ENCODE peak calls at places on chromosome 16, in eight cellular contexts. One of them, this sample, is unnamed. For H3K9me3, the result is how much of the 10 kb centered on the place peaks cover.

GRCh38 chr16:56298948-56299602 is 107.8 kb downstream of the GNAO1 start:
- DNase-seq in prostate gland: no peak
- DNase-seq in left ventricle myocardium inferior: peak
- DNase-seq in A549: no peak
- DNase-seq in heart right ventricle: no peak
- DNase-seq in right cardiac atrium: peak
- DNase-seq in CD4-positive, CD25-positive, alpha-beta regulatory T cell: no peak
- DNase-seq in PC-3: no peak
- DNase-seq in this sample: no peak

GRCh38 chr16:27754788-27755690 is 205.1 kb downstream of the KATNIP start:
- DNase-seq in prostate gland: no peak
- DNase-seq in left ventricle myocardium inferior: no peak
- DNase-seq in A549: no peak
- DNase-seq in heart right ventricle: no peak
- DNase-seq in right cardiac atrium: no peak
- DNase-seq in CD4-positive, CD25-positive, alpha-beta regulatory T cell: no peak
- DNase-seq in PC-3: no peak
- DNase-seq in this sample: no peak

GRCh38 chr16:88377961-88378360 is 4.8 kb upstream of the ZNF469 start:
- DNase-seq in prostate gland: no peak
- DNase-seq in left ventricle myocardium inferior: peak
- DNase-seq in A549: no peak
- DNase-seq in heart right ventricle: no peak
- DNase-seq in right cardiac atrium: peak
- DNase-seq in CD4-positive, CD25-positive, alpha-beta regulatory T cell: no peak
- DNase-seq in PC-3: no peak
- DNase-seq in this sample: no peak

GRCh38 chr16:56643080-56643778 is 4.8 kb downstream of the MT1A start:
- DNase-seq in prostate gland: peak
- DNase-seq in left ventricle myocardium inferior: peak
- DNase-seq in A549: peak
- DNase-seq in heart right ventricle: peak
- DNase-seq in right cardiac atrium: peak
- DNase-seq in CD4-positive, CD25-positive, alpha-beta regulatory T cell: peak
- DNase-seq in PC-3: peak
- DNase-seq in this sample: peak

GRCh38 chr16:50675686-50676610 is 5.2 kb downstream of the SNX20 start:
- DNase-seq in prostate gland: peak
- DNase-seq in left ventricle myocardium inferior: no peak
- DNase-seq in A549: no peak
- DNase-seq in heart right ventricle: no peak
- DNase-seq in right cardiac atrium: no peak
- DNase-seq in CD4-positive, CD25-positive, alpha-beta regulatory T cell: no peak
- DNase-seq in PC-3: no peak
- DNase-seq in this sample: no peak

GRCh38 chr16:50478021-50478772 is 70.0 kb upstream of the NKD1 start:
- DNase-seq in prostate gland: no peak
- DNase-seq in left ventricle myocardium inferior: no peak
- DNase-seq in A549: no peak
- DNase-seq in heart right ventricle: no peak
- DNase-seq in right cardiac atrium: no peak
- DNase-seq in CD4-positive, CD25-positive, alpha-beta regulatory T cell: no peak
- DNase-seq in PC-3: no peak
- DNase-seq in this sample: no peak

GRCh38 chr16:89534147-89534788 is 26.1 kb downstream of the SPG7 start:
- DNase-seq in prostate gland: no peak
- DNase-seq in left ventricle myocardium inferior: no peak
- DNase-seq in A549: no peak
- DNase-seq in heart right ventricle: no peak
- DNase-seq in right cardiac atrium: no peak
- DNase-seq in CD4-positive, CD25-positive, alpha-beta regulatory T cell: no peak
- DNase-seq in PC-3: no peak
- DNase-seq in this sample: no peak

GRCh38 chr16:68200120-68200783 is 35.7 kb downstream of the ESRP2 start:
- DNase-seq in prostate gland: no peak
- DNase-seq in left ventricle myocardium inferior: no peak
- DNase-seq in A549: peak
- DNase-seq in heart right ventricle: no peak
- DNase-seq in right cardiac atrium: no peak
- DNase-seq in CD4-positive, CD25-positive, alpha-beta regulatory T cell: no peak
- DNase-seq in PC-3: peak
- DNase-seq in this sample: no peak

GRCh38 chr16:52114414-52114813 is 432.5 kb downstream of the TOX3 start:
- DNase-seq in prostate gland: no peak
- DNase-seq in left ventricle myocardium inferior: no peak
- DNase-seq in A549: peak
- DNase-seq in heart right ventricle: no peak
- DNase-seq in right cardiac atrium: no peak
- DNase-seq in CD4-positive, CD25-positive, alpha-beta regulatory T cell: no peak
- DNase-seq in PC-3: no peak
- DNase-seq in this sample: no peak

GRCh38 chr16:4275861-4276260 is 3.0 kb upstream of the TFAP4 start:
- DNase-seq in prostate gland: no peak
- DNase-seq in left ventricle myocardium inferior: no peak
- DNase-seq in A549: no peak
- DNase-seq in heart right ventricle: no peak
- DNase-seq in right cardiac atrium: no peak
- DNase-seq in CD4-positive, CD25-positive, alpha-beta regulatory T cell: no peak
- DNase-seq in PC-3: no peak
- DNase-seq in this sample: no peak

DNA sequence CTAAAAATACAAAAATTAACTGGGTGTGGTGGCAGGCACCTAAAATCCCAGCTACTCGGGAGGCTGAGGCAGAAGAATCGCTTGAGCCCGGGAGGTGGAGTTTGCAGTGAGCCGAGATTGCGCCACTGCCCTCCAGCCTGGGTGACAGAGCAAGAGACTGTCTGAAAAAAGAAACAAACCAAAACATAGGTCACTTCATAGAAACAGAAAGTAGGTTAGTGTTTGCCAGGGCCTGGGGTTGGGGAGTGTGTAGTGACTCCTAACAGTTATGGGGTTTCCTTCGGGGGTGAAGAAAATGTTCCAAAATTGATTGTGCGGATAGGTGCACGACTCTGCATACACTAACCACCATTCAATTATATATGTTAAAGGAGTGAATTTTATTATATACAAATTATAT is 59.2 kb downstream of the ATP2C2 start:
- DNase-seq in prostate gland: no peak
- DNase-seq in left ventricle myocardium inferior: no peak
- DNase-seq in A549: no peak
- DNase-seq in heart right ventricle: no peak
- DNase-seq in right cardiac atrium: no peak
- DNase-seq in CD4-positive, CD25-positive, alpha-beta regulatory T cell: no peak
- DNase-seq in PC-3: no peak
- DNase-seq in this sample: no peak
- H3K9me3 ChIP-seq in prostate gland: under half
- H3K9me3 ChIP-seq in left ventricle myocardium inferior: under half
- H3K9me3 ChIP-seq in A549: under half
- H3K9me3 ChIP-seq in heart right ventricle: under half
- H3K9me3 ChIP-seq in right cardiac atrium: under half
- H3K9me3 ChIP-seq in CD4-positive, CD25-positive, alpha-beta regulatory T cell: under half
- H3K9me3 ChIP-seq in PC-3: under half
- H3K9me3 ChIP-seq in this sample: under half

GRCh38 chr16:31916056-31916488 is 42.5 kb downstream of the ZNF267 start:
- DNase-seq in prostate gland: no peak
- DNase-seq in left ventricle myocardium inferior: no peak
- DNase-seq in A549: peak
- DNase-seq in heart right ventricle: no peak
- DNase-seq in right cardiac atrium: no peak
- DNase-seq in CD4-positive, CD25-positive, alpha-beta regulatory T cell: no peak
- DNase-seq in PC-3: no peak
- DNase-seq in this sample: no peak
- H3K9me3 ChIP-seq in prostate gland: under half
- H3K9me3 ChIP-seq in left ventricle myocardium inferior: half or more
- H3K9me3 ChIP-seq in A549: half or more
- H3K9me3 ChIP-seq in heart right ventricle: under half
- H3K9me3 ChIP-seq in right cardiac atrium: under half
- H3K9me3 ChIP-seq in CD4-positive, CD25-positive, alpha-beta regulatory T cell: half or more
- H3K9me3 ChIP-seq in PC-3: half or more
- H3K9me3 ChIP-seq in this sample: half or more

GRCh38 chr16:31893824-31894223 is 20.2 kb downstream of the ZNF267 start:
- DNase-seq in prostate gland: no peak
- DNase-seq in left ventricle myocardium inferior: no peak
- DNase-seq in A549: no peak
- DNase-seq in heart right ventricle: no peak
- DNase-seq in right cardiac atrium: no peak
- DNase-seq in CD4-positive, CD25-positive, alpha-beta regulatory T cell: no peak
- DNase-seq in PC-3: no peak
- DNase-seq in this sample: no peak
- H3K9me3 ChIP-seq in prostate gland: under half
- H3K9me3 ChIP-seq in left ventricle myocardium inferior: under half
- H3K9me3 ChIP-seq in A549: half or more
- H3K9me3 ChIP-seq in heart right ventricle: under half
- H3K9me3 ChIP-seq in right cardiac atrium: under half
- H3K9me3 ChIP-seq in CD4-positive, CD25-positive, alpha-beta regulatory T cell: half or more
- H3K9me3 ChIP-seq in PC-3: under half
- H3K9me3 ChIP-seq in this sample: under half

DNA sequence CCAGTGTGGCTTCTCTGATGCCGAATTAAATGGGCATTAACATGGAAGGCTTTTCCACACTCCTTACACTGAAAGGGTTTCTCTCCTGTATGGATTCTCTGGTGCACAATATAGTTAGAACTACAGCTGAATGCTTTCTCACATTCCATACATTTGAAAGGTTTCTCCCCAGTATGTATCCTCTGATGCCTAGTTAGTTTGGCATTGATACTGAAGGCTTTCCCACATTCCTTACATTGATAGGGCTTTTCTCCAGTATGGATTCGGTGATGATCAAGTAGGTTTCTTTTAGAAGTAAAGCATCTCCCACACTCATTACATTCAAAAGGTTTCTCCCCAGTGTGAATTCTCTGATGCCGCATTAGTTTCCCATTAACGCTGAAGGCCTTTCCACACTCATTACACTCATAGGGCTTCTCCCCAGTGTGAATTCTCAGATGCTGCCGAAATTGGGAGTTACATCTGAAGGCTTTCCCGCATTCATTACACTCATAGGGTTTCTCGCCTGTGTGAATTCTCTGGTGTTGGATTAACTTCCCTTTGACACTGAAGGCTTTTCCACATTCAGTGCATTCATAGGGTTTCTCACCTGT is 6.5 kb upstream of the TLE7 start:
- DNase-seq in prostate gland: no peak
- DNase-seq in left ventricle myocardium inferior: no peak
- DNase-seq in A549: no peak
- DNase-seq in heart right ventricle: no peak
- DNase-seq in right cardiac atrium: no peak
- DNase-seq in CD4-positive, CD25-positive, alpha-beta regulatory T cell: no peak
- DNase-seq in PC-3: no peak
- DNase-seq in this sample: no peak
- H3K9me3 ChIP-seq in prostate gland: under half
- H3K9me3 ChIP-seq in left ventricle myocardium inferior: half or more
- H3K9me3 ChIP-seq in A549: half or more
- H3K9me3 ChIP-seq in heart right ventricle: under half
- H3K9me3 ChIP-seq in right cardiac atrium: under half
- H3K9me3 ChIP-seq in CD4-positive, CD25-positive, alpha-beta regulatory T cell: half or more
- H3K9me3 ChIP-seq in PC-3: under half
- H3K9me3 ChIP-seq in this sample: under half

GRCh38 chr16:57898961-57899360 is 72.0 kb downstream of the CNGB1 start:
- DNase-seq in prostate gland: no peak
- DNase-seq in left ventricle myocardium inferior: no peak
- DNase-seq in A549: no peak
- DNase-seq in heart right ventricle: no peak
- DNase-seq in right cardiac atrium: no peak
- DNase-seq in CD4-positive, CD25-positive, alpha-beta regulatory T cell: no peak
- DNase-seq in PC-3: no peak
- DNase-seq in this sample: no peak
- H3K9me3 ChIP-seq in prostate gland: under half
- H3K9me3 ChIP-seq in left ventricle myocardium inferior: under half
- H3K9me3 ChIP-seq in A549: under half
- H3K9me3 ChIP-seq in heart right ventricle: under half
- H3K9me3 ChIP-seq in right cardiac atrium: under half
- H3K9me3 ChIP-seq in CD4-positive, CD25-positive, alpha-beta regulatory T cell: under half
- H3K9me3 ChIP-seq in PC-3: under half
- H3K9me3 ChIP-seq in this sample: under half

GRCh38 chr16:10069374-10069773 is 112.9 kb downstream of the GRIN2A start:
- DNase-seq in prostate gland: no peak
- DNase-seq in left ventricle myocardium inferior: peak
- DNase-seq in A549: no peak
- DNase-seq in heart right ventricle: peak
- DNase-seq in right cardiac atrium: peak
- DNase-seq in CD4-positive, CD25-positive, alpha-beta regulatory T cell: no peak
- DNase-seq in PC-3: no peak
- DNase-seq in this sample: no peak
- H3K9me3 ChIP-seq in prostate gland: under half
- H3K9me3 ChIP-seq in left ventricle myocardium inferior: under half
- H3K9me3 ChIP-seq in A549: under half
- H3K9me3 ChIP-seq in heart right ventricle: under half
- H3K9me3 ChIP-seq in right cardiac atrium: under half
- H3K9me3 ChIP-seq in CD4-positive, CD25-positive, alpha-beta regulatory T cell: under half
- H3K9me3 ChIP-seq in PC-3: under half
- H3K9me3 ChIP-seq in this sample: under half

DNA sequence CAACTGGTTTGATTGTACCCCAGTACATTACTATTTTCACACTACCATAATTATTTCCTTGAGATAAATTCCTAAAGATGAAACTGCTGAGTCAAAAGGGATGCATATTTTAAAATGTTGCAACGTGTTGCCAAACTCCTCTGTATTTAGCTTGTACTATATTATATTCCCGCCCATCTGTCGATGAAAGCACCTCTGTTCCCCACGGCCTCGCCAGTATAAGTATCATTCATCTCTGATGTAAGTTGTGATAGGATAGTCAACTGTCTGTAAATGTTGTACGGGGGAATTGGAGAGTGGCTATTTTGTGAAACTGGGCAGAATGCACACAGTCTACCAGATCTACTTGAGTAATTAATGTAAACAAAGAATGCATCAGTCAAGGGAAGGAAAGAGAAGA is 47.7 kb upstream of the TNRC6A start:
- DNase-seq in prostate gland: no peak
- DNase-seq in left ventricle myocardium inferior: no peak
- DNase-seq in A549: peak
- DNase-seq in heart right ventricle: no peak
- DNase-seq in right cardiac atrium: no peak
- DNase-seq in CD4-positive, CD25-positive, alpha-beta regulatory T cell: no peak
- DNase-seq in PC-3: peak
- DNase-seq in this sample: no peak
- H3K9me3 ChIP-seq in prostate gland: under half
- H3K9me3 ChIP-seq in left ventricle myocardium inferior: under half
- H3K9me3 ChIP-seq in A549: under half
- H3K9me3 ChIP-seq in heart right ventricle: under half
- H3K9me3 ChIP-seq in right cardiac atrium: under half
- H3K9me3 ChIP-seq in CD4-positive, CD25-positive, alpha-beta regulatory T cell: under half
- H3K9me3 ChIP-seq in PC-3: under half
- H3K9me3 ChIP-seq in this sample: under half